ENCODE peak calls at places on chromosome 6, in six cellular contexts. K is lower leg skin, L is RPMI7951, R is SK-MEL-5, E is progenitor cell of endocrine pancreas, V is endothelial cell. I is an unnamed sample.

GRCh38 chr6:66555082-66555481 is 848.1 kb upstream of the EYS start:
- DNase-seq in R (no peak), V (no peak), L (no peak), E (no peak), K (no peak), I (no peak)

GRCh38 chr6:18216411-18216810 is 47.9 kb downstream of the DEK start:
- DNase-seq in E (no peak), L (peak; percentile 62), K (no peak), R (no peak), V (no peak), I (no peak)

GRCh38 chr6:31575335-31575901 is at the start of gene TNF:
- DNase-seq in K (peak; percentile 55), R (no peak), E (no peak), V (no peak), L (peak; percentile 67), I (no peak)

GRCh38 chr6:120615238-120615637 is 719.0 kb downstream of the TBC1D32 start:
- DNase-seq in K (no peak), V (no peak), E (no peak), R (no peak), L (no peak), I (no peak)

GRCh38 chr6:31970604-31971271 is 1.2 kb downstream of the DXO start:
- DNase-seq in V (no peak), L (no peak), R (no peak), E (no peak), K (no peak), I (no peak)

GRCh38 chr6:72035966-72036365 is 149.6 kb downstream of the RIMS1 start:
- DNase-seq in E (no peak), K (no peak), R (no peak), L (no peak), V (no peak), I (no peak)

GRCh38 chr6:112215901-112216300 is 38.5 kb downstream of the LAMA4 start:
- DNase-seq in K (no peak), E (no peak), R (no peak), V (no peak), L (no peak), I (no peak)

GRCh38 chr6:14732845-14733757 is 512.8 kb upstream of the JARID2 start:
- DNase-seq in E (no peak), L (peak; percentile 93), K (no peak), V (no peak), R (no peak), I (peak; percentile 58)

GRCh38 chr6:54910326-54910952 is 63.9 kb downstream of the FAM83B start:
- DNase-seq in L (peak; percentile 16), K (no peak), V (no peak), R (peak; percentile 16), E (no peak), I (no peak)

GRCh38 chr6:14660767-14661166 is 543.2 kb downstream of the CD83 start:
- DNase-seq in R (no peak), K (no peak), V (no peak), E (no peak), L (no peak), I (no peak)

I was measured in A549.